ENCODE peak calls at places on chromosomes 13 and 19, in eight cellular contexts. One of them, this sample, is unnamed.

GRCh38 chr19:56071151-56071550 is 49.9 kb downstream of the ZNF787 start:
- DNase-seq in T-helper 2 cell: no peak
- DNase-seq in T1000: no peak
- DNase-seq in stimulated activated CD4-positive, alpha-beta T cell treated with anti-CD3 and anti-CD28 coated beads, Interleukin-1b, Interleukin-23, amount 100 ng/mL, for 24 hours: no peak
- DNase-seq in lung: no peak
- DNase-seq in lower lobe of right lung: no peak
- DNase-seq in retina: no peak
- DNase-seq in RPMI7951: peak
- DNase-seq in this sample: no peak

GRCh38 chr13:113138792-113139551 is 16.4 kb downstream of the F10 start:
- DNase-seq in retina: no peak
- DNase-seq in lung: no peak
- DNase-seq in stimulated activated CD4-positive, alpha-beta T cell treated with anti-CD3 and anti-CD28 coated beads, Interleukin-1b, Interleukin-23, amount 100 ng/mL, for 24 hours: no peak
- DNase-seq in lower lobe of right lung: no peak
- DNase-seq in T1000: no peak
- DNase-seq in T-helper 2 cell: no peak
- DNase-seq in RPMI7951: no peak
- DNase-seq in this sample: no peak

GRCh38 chr13:35914662-35915061 is 216.5 kb downstream of the DCLK1 start:
- DNase-seq in lung: no peak
- DNase-seq in T-helper 2 cell: no peak
- DNase-seq in retina: no peak
- DNase-seq in lower lobe of right lung: no peak
- DNase-seq in T1000: no peak
- DNase-seq in RPMI7951: no peak
- DNase-seq in stimulated activated CD4-positive, alpha-beta T cell treated with anti-CD3 and anti-CD28 coated beads, Interleukin-1b, Interleukin-23, amount 100 ng/mL, for 24 hours: no peak
- DNase-seq in this sample: no peak

GRCh38 chr19:18466354-18466753 is 28.4 kb upstream of the ISYNA1 start:
- DNase-seq in T-helper 2 cell: no peak
- DNase-seq in RPMI7951: no peak
- DNase-seq in stimulated activated CD4-positive, alpha-beta T cell treated with anti-CD3 and anti-CD28 coated beads, Interleukin-1b, Interleukin-23, amount 100 ng/mL, for 24 hours: no peak
- DNase-seq in T1000: no peak
- DNase-seq in retina: no peak
- DNase-seq in lung: no peak
- DNase-seq in lower lobe of right lung: no peak
- DNase-seq in this sample: no peak

GRCh38 chr13:74835579-74835978 is 646.4 kb downstream of the TBC1D4 start:
- DNase-seq in lower lobe of right lung: no peak
- DNase-seq in RPMI7951: no peak
- DNase-seq in retina: no peak
- DNase-seq in T-helper 2 cell: no peak
- DNase-seq in T1000: no peak
- DNase-seq in lung: no peak
- DNase-seq in stimulated activated CD4-positive, alpha-beta T cell treated with anti-CD3 and anti-CD28 coated beads, Interleukin-1b, Interleukin-23, amount 100 ng/mL, for 24 hours: no peak
- DNase-seq in this sample: no peak

GRCh38 chr13:22648325-22648758 is 532.4 kb upstream of the SGCG start:
- DNase-seq in stimulated activated CD4-positive, alpha-beta T cell treated with anti-CD3 and anti-CD28 coated beads, Interleukin-1b, Interleukin-23, amount 100 ng/mL, for 24 hours: no peak
- DNase-seq in lung: no peak
- DNase-seq in RPMI7951: no peak
- DNase-seq in lower lobe of right lung: no peak
- DNase-seq in T1000: no peak
- DNase-seq in retina: no peak
- DNase-seq in T-helper 2 cell: no peak
- DNase-seq in this sample: no peak

GRCh38 chr13:80783926-80784325 is 443.0 kb upstream of the SPRY2 start:
- DNase-seq in T-helper 2 cell: no peak
- DNase-seq in RPMI7951: peak
- DNase-seq in lung: no peak
- DNase-seq in retina: no peak
- DNase-seq in stimulated activated CD4-positive, alpha-beta T cell treated with anti-CD3 and anti-CD28 coated beads, Interleukin-1b, Interleukin-23, amount 100 ng/mL, for 24 hours: no peak
- DNase-seq in T1000: no peak
- DNase-seq in lower lobe of right lung: no peak
- DNase-seq in this sample: no peak

GRCh38 chr19:49004964-49005614 is 11.4 kb downstream of the RUVBL2 start:
- DNase-seq in lung: no peak
- DNase-seq in stimulated activated CD4-positive, alpha-beta T cell treated with anti-CD3 and anti-CD28 coated beads, Interleukin-1b, Interleukin-23, amount 100 ng/mL, for 24 hours: no peak
- DNase-seq in T1000: no peak
- DNase-seq in lower lobe of right lung: no peak
- DNase-seq in retina: no peak
- DNase-seq in T-helper 2 cell: no peak
- DNase-seq in RPMI7951: no peak
- DNase-seq in this sample: no peak

GRCh38 chr13:113562085-113562749 is 22.3 kb upstream of the TFDP1 start:
- DNase-seq in RPMI7951: peak
- DNase-seq in T-helper 2 cell: no peak
- DNase-seq in retina: peak
- DNase-seq in lung: peak
- DNase-seq in lower lobe of right lung: peak
- DNase-seq in T1000: peak
- DNase-seq in stimulated activated CD4-positive, alpha-beta T cell treated with anti-CD3 and anti-CD28 coated beads, Interleukin-1b, Interleukin-23, amount 100 ng/mL, for 24 hours: no peak
- DNase-seq in this sample: peak

GRCh38 chr19:32866564-32867265 is 2.9 kb downstream of the SLC7A9 start:
- DNase-seq in RPMI7951: no peak
- DNase-seq in T1000: no peak
- DNase-seq in stimulated activated CD4-positive, alpha-beta T cell treated with anti-CD3 and anti-CD28 coated beads, Interleukin-1b, Interleukin-23, amount 100 ng/mL, for 24 hours: no peak
- DNase-seq in lower lobe of right lung: no peak
- DNase-seq in lung: no peak
- DNase-seq in T-helper 2 cell: no peak
- DNase-seq in retina: no peak
- DNase-seq in this sample: no peak

GRCh38 chr13:67642638-67643037 is 412.5 kb upstream of the PCDH9 start:
- DNase-seq in RPMI7951: no peak
- DNase-seq in retina: no peak
- DNase-seq in T1000: no peak
- DNase-seq in stimulated activated CD4-positive, alpha-beta T cell treated with anti-CD3 and anti-CD28 coated beads, Interleukin-1b, Interleukin-23, amount 100 ng/mL, for 24 hours: no peak
- DNase-seq in lung: no peak
- DNase-seq in lower lobe of right lung: no peak
- DNase-seq in T-helper 2 cell: no peak
- DNase-seq in this sample: no peak